ENCODE peak calls at places on chromosomes 5 and 9, in eight cellular contexts. B, N, J, G, Y, R, F and M are unnamed samples.

GRCh38 chr9:108074900-108075299 is 585.3 kb upstream of the KLF4 start:
- DNase-seq in B (no peak), N (no peak), J (no peak), G (no peak), Y (no peak), R (no peak), F (no peak), M (no peak)

GRCh38 chr9:131304676-131305366 is 15.3 kb downstream of the PLPP7 start:
- DNase-seq in B (no peak), N (no peak), J (no peak), G (no peak), Y (no peak), R (no peak), F (no peak), M (no peak)

GRCh38 chr5:95520176-95520575 is 34.6 kb downstream of the SKIC3 start:
- DNase-seq in B (no peak), N (no peak), J (no peak), G (no peak), Y (no peak), R (no peak), F (no peak), M (no peak)

GRCh38 chr5:36744041-36744677 is 132.4 kb upstream of the NIPBL start:
- DNase-seq in B (no peak), N (no peak), J (no peak), G (no peak), Y (no peak), R (no peak), F (no peak), M (no peak)

GRCh38 chr9:68947015-68947414 is 66.9 kb downstream of the PRKACG start:
- DNase-seq in B (no peak), N (no peak), J (no peak), G (no peak), Y (no peak), R (no peak), F (no peak), M (no peak)

GRCh38 chr5:158695595-158696330 is 404.0 kb downstream of the EBF1 start:
- DNase-seq in B (peak; percentile 84), N (peak; percentile 82), J (peak; percentile 85), G (peak; percentile 78), Y (peak; percentile 67), R (peak; percentile 72), F (peak; percentile 67), M (peak; percentile 79)

GRCh38 chr5:113612060-113612496 is 98.6 kb downstream of the YTHDC2 start:
- DNase-seq in B (no peak), N (no peak), J (no peak), G (peak; percentile 57), Y (no peak), R (no peak), F (no peak), M (no peak)

GRCh38 chr9:94097788-94098413 is 13.6 kb downstream of the PTPDC1 start:
- DNase-seq in B (no peak), N (peak; percentile 68), J (no peak), G (peak; percentile 91), Y (no peak), R (no peak), F (no peak), M (no peak)

GRCh38 chr5:53343187-53343586 is 137.2 kb upstream of the FST start:
- DNase-seq in B (no peak), N (no peak), J (no peak), G (peak; percentile 93), Y (no peak), R (no peak), F (no peak), M (no peak)

GRCh38 chr9:114033397-114034103 is 44.5 kb downstream of the AMBP start:
- DNase-seq in B (peak; percentile 51), N (peak; percentile 59), J (no peak), G (peak; percentile 27), Y (peak; percentile 49), R (no peak), F (peak; percentile 39), M (no peak)

GRCh38 chr5:175840050-175840841 is 31.1 kb upstream of the CPLX2 start:
- DNase-seq in B (no peak), N (no peak), J (no peak), G (peak; percentile 33), Y (no peak), R (no peak), F (no peak), M (no peak)

GRCh38 chr9:101578378-101578777 is 16.4 kb downstream of the PPP3R2 start:
- DNase-seq in B (no peak), N (no peak), J (no peak), G (no peak), Y (no peak), R (no peak), F (no peak), M (no peak)

GRCh38 chr5:83101514-83101913 is 24.2 kb downstream of the XRCC4 start:
- DNase-seq in B (no peak), N (no peak), J (no peak), G (no peak), Y (no peak), R (no peak), F (no peak), M (no peak)

GRCh38 chr5:98349251-98349989 is 424.0 kb upstream of the RGMB start:
- DNase-seq in B (no peak), N (no peak), J (no peak), G (peak; percentile 52), Y (no peak), R (no peak), F (no peak), M (no peak)

GRCh38 chr5:66824476-66824875 is 228.3 kb downstream of the MAST4 start:
- DNase-seq in B (no peak), N (no peak), J (no peak), G (no peak), Y (no peak), R (no peak), F (no peak), M (no peak)

DNA sequence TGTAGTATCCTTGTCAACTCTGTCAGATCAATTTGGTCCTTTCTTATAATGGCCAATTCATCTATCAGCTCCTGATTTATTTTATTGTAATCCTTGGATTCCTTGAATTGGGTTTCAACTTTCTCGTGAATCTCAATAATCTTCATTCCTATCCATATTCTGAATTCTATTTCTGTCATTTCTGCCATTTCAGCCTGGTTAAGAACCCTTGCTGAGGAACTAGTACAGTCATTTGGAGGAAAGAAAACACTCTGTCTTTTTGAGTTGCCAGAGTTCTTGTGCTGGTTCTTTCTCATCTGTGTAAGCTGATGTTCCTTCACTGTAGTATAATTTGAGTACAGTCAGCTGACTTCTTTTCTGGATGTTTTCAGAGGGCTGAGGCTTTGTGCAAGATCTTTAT is 84.5 kb downstream of the CETN3 start:
- DNase-seq in B (no peak), N (no peak), J (no peak), G (no peak), Y (no peak), R (no peak), F (no peak), M (no peak)
- H3K4me1 ChIP-seq in B (no peaks in the 10 kb centered on the region), N (no peaks in the 10 kb centered on the region), J (no peaks in the 10 kb centered on the region), G (no peaks in the 10 kb centered on the region), Y (no peaks in the 10 kb centered on the region), R (no peaks in the 10 kb centered on the region), F (no peaks in the 10 kb centered on the region), M (no peaks in the 10 kb centered on the region)

GRCh38 chr9:124766815-124767554 is 4.1 kb downstream of the NR6A1 start:
- DNase-seq in B (no peak), N (no peak), J (no peak), G (no peak), Y (no peak), R (no peak), F (no peak), M (no peak)
- TF ChIP-seq CTCF in B (no peak), N (no peak), J (peak; percentile 33), G (peak; percentile 19), Y (no peak), R (peak; percentile 23), F (no peak), M (no peak)

GRCh38 chr9:136979769-136980587 is 2.7 kb downstream of the PTGDS start:
- DNase-seq in B (no peak), N (no peak), J (no peak), G (no peak), Y (no peak), R (no peak), F (no peak), M (no peak)
- H3K27ac ChIP-seq in B (no peak overlapping the region), N (no peak overlapping the region), J (no peak overlapping the region), G (no peak overlapping the region), Y (no peak overlapping the region), R (no peak overlapping the region), F (no peak overlapping the region), M (no peak overlapping the region)

GRCh38 chr5:150144211-150144801 is 11.3 kb downstream of the PDGFRB start:
- DNase-seq in B (peak; percentile 84), N (peak; percentile 82), J (no peak), G (peak; percentile 91), Y (peak; percentile 57), R (no peak), F (peak; percentile 91), M (no peak)
- H3K4me1 ChIP-seq in B (peaks cover 59% of the 10 kb centered on the region), N (peaks cover 86% of the 10 kb centered on the region), J (no peaks in the 10 kb centered on the region), G (peaks cover 77% of the 10 kb centered on the region), Y (peaks cover 10% of the 10 kb centered on the region), R (peaks cover 49% of the 10 kb centered on the region), F (peaks cover 88% of the 10 kb centered on the region), M (peaks cover 24% of the 10 kb centered on the region)

DNA sequence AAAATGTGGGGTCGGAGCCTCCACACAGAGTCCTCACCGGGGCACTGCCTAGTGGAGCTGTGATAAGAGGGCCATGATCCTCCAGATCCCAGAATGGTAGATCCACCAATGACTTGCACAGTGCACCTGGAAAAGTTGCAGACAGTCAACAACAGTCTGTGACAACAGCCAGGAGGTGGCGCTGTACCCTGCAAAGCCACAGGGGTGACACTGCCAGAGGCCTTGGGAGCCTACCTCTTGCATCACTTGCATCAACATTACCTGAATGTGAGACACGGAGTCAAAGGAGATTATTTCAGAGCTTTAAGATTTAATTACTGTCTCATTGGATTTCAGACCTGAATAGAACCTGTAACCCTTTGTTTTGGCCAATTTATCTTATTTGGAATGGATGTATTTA is 614.1 kb upstream of the CDH9 start:
- DNase-seq in B (no peak), N (no peak), J (no peak), G (no peak), Y (no peak), R (no peak), F (no peak), M (no peak)
- TF ChIP-seq CTCF in B (no peak), N (no peak), J (no peak), G (no peak), Y (no peak), R (no peak), F (no peak), M (no peak)